ENCODE peak calls at places on chromosome 6, in five cellular contexts. One of them, this sample, is unnamed.

GRCh38 chr6:33343953-33344611 is 26.5 kb upstream of the ZBTB22 start:
- DNase-seq in H9: no peak
- DNase-seq in EL: no peak
- DNase-seq in G401: no peak
- DNase-seq in neuronal stem cell: no peak
- DNase-seq in this sample: no peak

GRCh38 chr6:44859901-44860410 is 468.2 kb upstream of the RUNX2 start:
- DNase-seq in H9: no peak
- DNase-seq in neuronal stem cell: no peak
- DNase-seq in G401: no peak
- DNase-seq in EL: no peak
- DNase-seq in this sample: no peak

GRCh38 chr6:166106076-166106686 is 61.5 kb downstream of the TBXT start:
- DNase-seq in G401: peak; percentile 88
- DNase-seq in H9: peak; percentile 67
- DNase-seq in EL: peak; percentile 57
- DNase-seq in neuronal stem cell: peak; percentile 69
- DNase-seq in this sample: peak; percentile 23

GRCh38 chr6:44289726-44290125 is 19.5 kb downstream of the TMEM151B start:
- DNase-seq in H9: no peak
- DNase-seq in neuronal stem cell: no peak
- DNase-seq in EL: no peak
- DNase-seq in G401: peak; percentile 99
- DNase-seq in this sample: no peak

GRCh38 chr6:136014454-136015421 is 163.2 kb downstream of the PDE7B start:
- DNase-seq in neuronal stem cell: no peak
- DNase-seq in EL: peak; percentile 99
- DNase-seq in G401: no peak
- DNase-seq in H9: no peak
- DNase-seq in this sample: peak; percentile 99

GRCh38 chr6:108594640-108595039 is 33.9 kb downstream of the FOXO3 start:
- DNase-seq in neuronal stem cell: no peak
- DNase-seq in EL: no peak
- DNase-seq in H9: no peak
- DNase-seq in G401: no peak
- DNase-seq in this sample: no peak

GRCh38 chr6:157217198-157217893 is 106.0 kb downstream of the TMEM242 start:
- DNase-seq in EL: no peak
- DNase-seq in G401: no peak
- DNase-seq in neuronal stem cell: no peak
- DNase-seq in H9: no peak
- DNase-seq in this sample: no peak

GRCh38 chr6:116536216-116536621 is 9.3 kb downstream of the TRAPPC3L start:
- DNase-seq in H9: no peak
- DNase-seq in EL: peak; percentile 70
- DNase-seq in neuronal stem cell: peak; percentile 55
- DNase-seq in G401: peak; percentile 55
- DNase-seq in this sample: peak; percentile 40

GRCh38 chr6:44630125-44631028 is 242.9 kb downstream of the CDC5L start:
- DNase-seq in EL: peak; percentile 73
- DNase-seq in H9: peak; percentile 88
- DNase-seq in G401: peak; percentile 25
- DNase-seq in neuronal stem cell: peak; percentile 44
- DNase-seq in this sample: peak; percentile 16

GRCh38 chr6:108883172-108883571 is 35.0 kb downstream of the ARMC2 start:
- DNase-seq in neuronal stem cell: no peak
- DNase-seq in G401: no peak
- DNase-seq in H9: no peak
- DNase-seq in EL: no peak
- DNase-seq in this sample: no peak

GRCh38 chr6:113719545-113719944 is 137.6 kb upstream of the MARCKS start:
- DNase-seq in H9: no peak
- DNase-seq in neuronal stem cell: no peak
- DNase-seq in EL: peak; percentile 57
- DNase-seq in G401: no peak
- DNase-seq in this sample: peak; percentile 50

GRCh38 chr6:166165558-166166313 is 1.9 kb downstream of the TBXT start:
- DNase-seq in neuronal stem cell: no peak
- DNase-seq in EL: no peak
- DNase-seq in G401: no peak
- DNase-seq in H9: no peak
- DNase-seq in this sample: no peak

GRCh38 chr6:85551264-85551663 is 42.4 kb downstream of the SNX14 start:
- DNase-seq in H9: no peak
- DNase-seq in neuronal stem cell: peak; percentile 15
- DNase-seq in EL: no peak
- DNase-seq in G401: no peak
- DNase-seq in this sample: no peak

GRCh38 chr6:54465649-54466300 is 157.5 kb downstream of the TINAG start:
- DNase-seq in neuronal stem cell: no peak
- DNase-seq in H9: no peak
- DNase-seq in EL: no peak
- DNase-seq in G401: no peak
- DNase-seq in this sample: no peak

GRCh38 chr6:136920858-136921520 is 1.1 kb upstream of the SLC35D3 start:
- DNase-seq in EL: peak; percentile 10
- DNase-seq in G401: peak; percentile 19
- DNase-seq in neuronal stem cell: peak; percentile 27
- DNase-seq in H9: peak; percentile 43
- DNase-seq in this sample: no peak

GRCh38 chr6:117547688-117548621 is 54.4 kb downstream of the GOPC start:
- DNase-seq in neuronal stem cell: no peak
- DNase-seq in EL: peak; percentile 73
- DNase-seq in G401: peak; percentile 87
- DNase-seq in H9: peak; percentile 56
- DNase-seq in this sample: peak; percentile 8

GRCh38 chr6:96837138-96837971 is at the start of gene GPR63:
- DNase-seq in EL: peak; percentile 75
- DNase-seq in neuronal stem cell: peak; percentile 75
- DNase-seq in G401: peak; percentile 44
- DNase-seq in H9: peak; percentile 89
- DNase-seq in this sample: peak; percentile 12

GRCh38 chr6:32954983-32955802 is 2.3 kb upstream of the HLA-DMA start:
- DNase-seq in G401: no peak
- DNase-seq in H9: peak; percentile 86
- DNase-seq in EL: no peak
- DNase-seq in neuronal stem cell: no peak
- DNase-seq in this sample: no peak

GRCh38 chr6:55874309-55874708 is 1.1 kb downstream of the BMP5 start:
- DNase-seq in H9: no peak
- DNase-seq in neuronal stem cell: no peak
- DNase-seq in EL: no peak
- DNase-seq in G401: no peak
- DNase-seq in this sample: no peak

GRCh38 chr6:26223213-26223612 is 136.0 kb downstream of the HFE start:
- DNase-seq in neuronal stem cell: no peak
- DNase-seq in H9: no peak
- DNase-seq in EL: peak; percentile 34
- DNase-seq in G401: peak; percentile 75
- DNase-seq in this sample: no peak

GRCh38 chr6:14408491-14408890 is 290.9 kb downstream of the CD83 start:
- DNase-seq in H9: no peak
- DNase-seq in G401: peak; percentile 99
- DNase-seq in neuronal stem cell: no peak
- DNase-seq in EL: no peak
- DNase-seq in this sample: no peak

GRCh38 chr6:150058986-150059385 is 9.9 kb downstream of the ULBP3 start:
- DNase-seq in EL: no peak
- DNase-seq in G401: no peak
- DNase-seq in neuronal stem cell: no peak
- DNase-seq in H9: no peak
- DNase-seq in this sample: no peak

GRCh38 chr6:147759088-147759487 is 250.6 kb downstream of the SAMD5 start:
- DNase-seq in neuronal stem cell: no peak
- DNase-seq in G401: no peak
- DNase-seq in EL: no peak
- DNase-seq in H9: no peak
- DNase-seq in this sample: no peak

GRCh38 chr6:162085561-162085960 is 642.0 kb downstream of the PRKN start:
- DNase-seq in H9: no peak
- DNase-seq in neuronal stem cell: no peak
- DNase-seq in EL: no peak
- DNase-seq in G401: no peak
- DNase-seq in this sample: no peak

GRCh38 chr6:40983752-40984151 is 55.3 kb downstream of the UNC5CL start:
- DNase-seq in H9: no peak
- DNase-seq in G401: no peak
- DNase-seq in neuronal stem cell: no peak
- DNase-seq in EL: no peak
- DNase-seq in this sample: no peak

GRCh38 chr6:161048636-161049035 is 57.1 kb downstream of the MAP3K4 start:
- DNase-seq in H9: no peak
- DNase-seq in neuronal stem cell: no peak
- DNase-seq in G401: no peak
- DNase-seq in EL: peak; percentile 20
- DNase-seq in this sample: peak; percentile 77

GRCh38 chr6:141969201-141969600 is 163.5 kb upstream of the GJE1 start:
- DNase-seq in H9: no peak
- DNase-seq in EL: no peak
- DNase-seq in neuronal stem cell: no peak
- DNase-seq in G401: no peak
- DNase-seq in this sample: peak; percentile 13

GRCh38 chr6:93423542-93423941 is 4.2 kb upstream of the EPHA7 start:
- DNase-seq in H9: peak; percentile 47
- DNase-seq in G401: peak; percentile 69
- DNase-seq in EL: peak; percentile 8
- DNase-seq in neuronal stem cell: peak; percentile 50
- DNase-seq in this sample: no peak

GRCh38 chr6:161922631-161923119 is 648.8 kb upstream of the AGPAT4 start:
- DNase-seq in H9: peak; percentile 65
- DNase-seq in G401: peak; percentile 11
- DNase-seq in EL: peak; percentile 14
- DNase-seq in neuronal stem cell: no peak
- DNase-seq in this sample: peak; percentile 6

GRCh38 chr6:168967556-168967955 is 286.1 kb downstream of the THBS2 start:
- DNase-seq in G401: no peak
- DNase-seq in neuronal stem cell: no peak
- DNase-seq in H9: no peak
- DNase-seq in EL: no peak
- DNase-seq in this sample: peak; percentile 65

GRCh38 chr6:125812394-125813231 is 21.9 kb downstream of the NCOA7 start:
- DNase-seq in neuronal stem cell: no peak
- DNase-seq in H9: no peak
- DNase-seq in G401: no peak
- DNase-seq in EL: peak; percentile 93
- DNase-seq in this sample: peak; percentile 95

GRCh38 chr6:123899745-123900144 is 96.1 kb downstream of the NKAIN2 start:
- DNase-seq in G401: peak; percentile 58
- DNase-seq in H9: no peak
- DNase-seq in neuronal stem cell: no peak
- DNase-seq in EL: no peak
- DNase-seq in this sample: no peak

GRCh38 chr6:46000905-46001304 is 14.8 kb downstream of the CLIC5 start:
- DNase-seq in G401: no peak
- DNase-seq in H9: no peak
- DNase-seq in neuronal stem cell: no peak
- DNase-seq in EL: no peak
- DNase-seq in this sample: no peak

GRCh38 chr6:109008061-109008460 is 86.6 kb downstream of the SESN1 start:
- DNase-seq in H9: no peak
- DNase-seq in EL: no peak
- DNase-seq in G401: peak; percentile 35
- DNase-seq in neuronal stem cell: no peak
- DNase-seq in this sample: no peak